ENCODE peak calls at places on chromosomes 13 and 19, in nine cellular contexts. I is breast epithelium, Q is heart left ventricle, K is IMR-90, T is A549, S is adrenal gland, N is tibial nerve, Z is HepG2, O is Peyer's patch. D is an unnamed sample.

GRCh38 chr13:33351324-33351723 is 65.8 kb upstream of the STARD13 start:
- DNase-seq in I (no peak), Q (no peak), K (peak), T (no peak), S (no peak), N (no peak), Z (no peak), O (no peak), D (no peak)

GRCh38 chr19:39110263-39110967 is 15.2 kb upstream of the PAK4 start:
- DNase-seq in I (peak), Q (peak), K (no peak), T (peak), S (peak), N (peak), Z (peak), O (peak), D (peak)

GRCh38 chr19:3359850-3360493 is 6.4 kb upstream of the NFIC start:
- DNase-seq in I (no peak), Q (no peak), K (no peak), T (no peak), S (no peak), N (no peak), Z (no peak), O (no peak), D (peak)

GRCh38 chr13:33490461-33491327 is 205.1 kb upstream of the STARD13 start:
- DNase-seq in I (no peak), Q (no peak), K (no peak), T (no peak), S (no peak), N (no peak), Z (no peak), O (no peak), D (no peak)

GRCh38 chr19:16160943-16161560 is 12.3 kb downstream of the CIB3 start:
- DNase-seq in I (no peak), Q (no peak), K (peak), T (peak), S (peak), N (no peak), Z (peak), O (no peak), D (peak)

GRCh38 chr13:106496072-106496997 is 39.1 kb downstream of the EFNB2 start:
- DNase-seq in I (no peak), Q (peak), K (no peak), T (no peak), S (no peak), N (no peak), Z (no peak), O (no peak), D (no peak)

GRCh38 chr13:43946281-43946680 is 66.6 kb downstream of the LACC1 start:
- DNase-seq in I (no peak), Q (no peak), K (no peak), T (no peak), S (no peak), N (no peak), Z (no peak), O (no peak), D (no peak)

GRCh38 chr13:113551081-113552000 is 33.2 kb upstream of the TFDP1 start:
- DNase-seq in I (peak), Q (no peak), K (no peak), T (no peak), S (no peak), N (no peak), Z (no peak), O (no peak), D (no peak)

GRCh38 chr19:14218615-14219330 is 12.8 kb upstream of the ADGRL1 start:
- DNase-seq in I (no peak), Q (no peak), K (no peak), T (no peak), S (no peak), N (no peak), Z (no peak), O (no peak), D (no peak)

GRCh38 chr13:98581971-98582702 is 5.2 kb upstream of the STK24 start:
- DNase-seq in I (no peak), Q (no peak), K (peak), T (no peak), S (no peak), N (no peak), Z (no peak), O (no peak), D (no peak)

GRCh38 chr13:46289260-46289955 is 77.7 kb downstream of the LRRC63 start:
- DNase-seq in I (no peak), Q (no peak), K (no peak), T (no peak), S (no peak), N (no peak), Z (no peak), O (no peak), D (no peak)

GRCh38 chr19:10193666-10194499 is 870 bp downstream of the DNMT1 start:
- DNase-seq in I (no peak), Q (no peak), K (peak), T (peak), S (no peak), N (no peak), Z (peak), O (peak), D (peak)

GRCh38 chr19:19661675-19662251 is 1.7 kb downstream of the ATP13A1 start:
- DNase-seq in I (no peak), Q (no peak), K (no peak), T (no peak), S (no peak), N (no peak), Z (peak), O (peak), D (peak)

DNA sequence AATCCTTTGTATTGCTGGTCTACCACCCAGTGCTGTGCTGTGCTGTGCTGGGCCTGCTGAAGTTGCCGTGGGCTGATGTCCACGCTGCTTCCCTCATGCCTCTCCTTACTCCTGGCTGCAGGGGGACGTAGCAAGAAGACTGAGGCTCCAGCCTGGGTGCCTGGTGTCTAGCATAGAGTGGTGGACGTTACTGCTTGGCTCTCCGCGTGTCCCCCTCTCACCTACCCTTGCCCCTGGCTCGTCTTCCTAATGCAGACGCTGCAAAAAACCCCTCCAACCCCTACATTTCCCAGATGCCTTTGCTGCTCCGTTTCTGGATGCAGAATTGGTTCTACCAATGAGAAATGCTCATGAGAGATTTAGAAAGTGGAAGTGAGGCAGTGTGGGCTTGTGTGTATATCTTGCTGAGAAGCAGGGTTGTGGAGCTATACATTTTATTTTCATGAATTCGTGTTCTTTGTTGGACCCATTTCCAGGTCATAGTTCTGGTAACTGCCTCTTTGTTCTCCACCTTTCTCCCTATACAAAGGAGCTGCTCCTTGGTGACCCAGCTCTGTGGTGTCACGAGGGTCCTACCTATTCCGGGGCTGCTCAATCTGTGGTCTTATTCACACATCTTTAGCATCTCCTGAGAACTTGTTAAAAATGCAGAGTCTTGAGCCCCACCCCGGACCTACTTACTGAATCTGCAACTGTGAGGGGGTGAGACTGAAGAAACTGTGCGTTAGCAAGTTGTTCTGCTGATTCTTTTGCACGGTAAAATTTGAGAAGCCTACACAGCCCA is 7.9 kb upstream of the DENND1C start:
- DNase-seq in I (no peak), Q (no peak), K (no peak), T (no peak), S (no peak), N (no peak), Z (no peak), O (no peak), D (no peak)
- H3K4me3 ChIP-seq in I (no peak), Q (no peak), K (no peak), T (no peak), S (no peak), N (no peak), Z (no peak), O (no peak), D (no peak)

DNA sequence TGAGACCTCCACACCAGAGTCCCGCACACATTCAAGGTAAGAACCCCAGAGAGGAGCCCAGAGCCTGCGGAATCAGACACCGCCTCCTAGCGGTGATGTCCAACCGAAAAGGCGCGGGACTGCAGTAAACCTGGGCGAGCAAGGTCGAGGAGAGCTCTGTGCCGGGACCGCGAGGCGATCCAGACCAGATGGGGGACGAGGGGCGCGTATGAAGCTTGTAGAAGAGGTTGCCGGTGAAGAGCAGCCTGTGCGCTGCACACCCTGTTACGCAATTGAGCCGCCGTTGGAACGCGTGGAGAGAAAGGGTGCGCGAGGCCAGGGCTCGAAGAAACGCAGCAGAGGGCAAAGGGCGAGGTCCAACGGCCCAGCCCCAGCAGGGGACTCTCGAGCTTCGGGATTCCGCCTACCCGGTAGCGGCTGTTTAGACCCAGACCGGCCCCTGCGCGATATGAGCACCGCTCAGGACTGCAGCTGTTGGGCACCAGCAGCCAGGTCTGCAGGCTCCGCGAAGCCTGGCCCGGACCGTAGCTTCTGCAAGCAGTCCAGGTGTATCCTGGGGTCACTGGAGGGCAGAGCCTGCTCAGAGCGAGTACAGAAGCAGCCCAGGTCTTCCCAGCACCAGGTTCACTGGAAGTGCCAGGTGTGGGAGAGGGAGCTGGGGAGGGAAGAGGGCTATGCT is 65.9 kb upstream of the ZNF599 start:
- DNase-seq in I (no peak), Q (no peak), K (no peak), T (no peak), S (peak), N (no peak), Z (peak), O (no peak), D (peak)
- TF ChIP-seq CTCF in I (no peak), Q (no peak), K (no peak), T (peak), S (no peak), N (no peak), Z (peak), O (no peak), D (no peak)

DNA sequence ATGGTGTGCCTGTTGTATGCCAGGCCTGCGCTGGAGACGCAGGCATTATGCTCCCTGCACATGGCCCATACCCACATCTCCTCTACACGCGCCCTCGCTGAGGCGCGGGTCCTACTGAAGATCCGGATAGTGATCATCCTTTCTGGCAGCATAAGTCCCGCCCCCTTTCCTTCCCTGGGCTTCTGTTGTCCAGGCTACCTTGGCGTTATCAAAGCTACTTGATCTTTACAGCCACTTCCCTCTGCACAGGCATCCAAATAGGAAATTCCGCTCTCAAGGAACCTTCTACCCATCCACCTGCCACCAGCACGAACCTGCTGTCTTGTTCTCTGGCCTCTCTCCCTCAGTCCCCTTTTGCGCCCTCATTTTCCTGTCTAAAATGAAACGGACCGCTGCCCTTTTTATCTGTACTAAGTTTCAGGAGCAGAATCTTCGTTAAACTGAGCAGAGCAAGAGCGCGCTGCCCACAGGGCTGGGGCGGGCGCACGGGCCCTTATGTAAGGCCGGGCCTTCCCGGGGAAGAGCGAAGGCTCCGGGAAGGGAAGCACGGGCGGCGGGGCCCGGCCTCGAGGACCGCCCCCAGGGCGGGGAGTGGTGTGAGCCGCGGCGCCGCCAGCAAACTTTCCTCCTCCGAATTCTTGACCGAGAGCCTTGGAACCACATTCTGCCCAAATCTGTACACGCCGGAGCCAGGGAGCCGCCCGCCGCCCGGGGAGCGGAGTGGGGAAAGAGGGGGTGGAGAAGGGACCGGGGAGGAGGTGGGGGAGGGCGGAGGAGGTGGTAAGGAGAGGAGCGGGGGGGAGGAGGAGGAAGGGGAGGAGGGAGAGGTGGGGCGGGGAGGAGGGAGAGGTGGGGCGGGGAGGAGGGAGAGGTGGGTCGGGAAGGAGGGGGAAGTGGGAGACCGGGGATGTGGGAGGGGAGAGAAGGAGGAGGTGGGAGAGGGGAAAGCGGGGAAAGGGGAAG is 919 bp upstream of the UBE2L5 start:
- DNase-seq in I (peak), Q (peak), K (peak), T (peak), S (peak), N (peak), Z (no peak), O (peak), D (peak)
- TF ChIP-seq POLR2A in I (peak), Q (no peak), K (no peak), T (peak), S (peak), N (peak), Z (no peak), O (peak), D (no peak)

DNA sequence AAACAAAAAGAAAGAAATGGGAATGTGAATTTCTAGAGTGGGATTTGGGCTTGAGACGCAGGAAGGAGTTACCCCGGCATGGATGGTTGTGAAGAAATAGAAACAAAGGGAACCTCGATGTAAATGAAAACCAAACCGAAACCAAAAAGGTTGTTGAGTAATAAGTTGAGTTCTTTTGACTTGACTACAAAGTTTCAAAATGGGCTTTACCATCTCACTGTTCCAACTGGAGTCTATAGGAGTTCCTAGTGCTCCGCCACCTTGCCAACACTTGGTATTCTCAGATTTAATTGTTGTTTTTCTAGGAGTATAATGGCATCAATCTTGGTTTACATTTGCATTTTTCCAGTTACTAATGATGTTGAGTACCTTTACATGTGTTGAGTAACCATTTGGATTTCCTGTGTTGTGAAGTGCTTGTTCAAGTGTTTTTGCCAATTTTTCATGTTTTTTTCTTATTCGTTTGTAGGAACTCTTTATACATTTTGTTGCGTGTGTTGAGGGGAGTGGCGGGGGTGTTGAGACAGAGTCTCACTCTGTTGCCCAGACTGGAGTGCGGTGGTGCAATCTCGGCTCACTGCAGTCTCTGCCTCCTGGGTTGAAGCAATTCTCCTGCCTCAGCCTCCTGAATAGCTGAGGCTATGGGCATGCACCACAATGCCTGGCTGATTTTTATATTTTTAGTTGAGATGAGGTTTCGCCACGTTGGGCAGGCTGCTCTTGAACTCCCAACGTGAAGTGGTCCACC is 9.2 kb downstream of the UBE2S start:
- DNase-seq in I (no peak), Q (no peak), K (no peak), T (no peak), S (no peak), N (no peak), Z (no peak), O (no peak), D (no peak)
- H3K4me3 ChIP-seq in I (no peak), Q (no peak), K (no peak), T (no peak), S (no peak), N (no peak), Z (no peak), O (no peak), D (no peak)

GRCh38 chr19:46579286-46579944 is 21.7 kb upstream of the CALM3 start:
- DNase-seq in I (no peak), Q (no peak), K (no peak), T (peak), S (no peak), N (no peak), Z (no peak), O (no peak), D (no peak)

GRCh38 chr19:46574533-46574932 is 26.6 kb upstream of the CALM3 start:
- DNase-seq in I (no peak), Q (no peak), K (no peak), T (no peak), S (no peak), N (no peak), Z (no peak), O (no peak), D (no peak)

GRCh38 chr19:46578450-46578849 is 22.7 kb upstream of the CALM3 start:
- DNase-seq in I (no peak), Q (no peak), K (no peak), T (no peak), S (no peak), N (no peak), Z (no peak), O (no peak), D (no peak)

GRCh38 chr19:46585539-46585938 is 15.6 kb upstream of the CALM3 start:
- DNase-seq in I (no peak), Q (no peak), K (no peak), T (no peak), S (no peak), N (no peak), Z (no peak), O (no peak), D (no peak)

GRCh38 chr19:46580247-46580646 is 20.9 kb upstream of the CALM3 start:
- DNase-seq in I (no peak), Q (no peak), K (no peak), T (no peak), S (no peak), N (no peak), Z (no peak), O (no peak), D (no peak)
- TF ChIP-seq CTCF in I (no peak), Q (no peak), K (no peak), T (no peak), S (no peak), N (no peak), Z (no peak), O (no peak), D (no peak)

GRCh38 chr19:41431426-41432386 is 4.5 kb upstream of the B3GNT8 start:
- DNase-seq in I (no peak), Q (peak), K (peak), T (no peak), S (peak), N (no peak), Z (peak), O (no peak), D (peak)
- TF ChIP-seq POLR2A in I (no peak), Q (no peak), K (no peak), T (no peak), S (peak), N (no peak), Z (peak), O (no peak), D (no peak)

GRCh38 chr19:29667941-29668340 is 2.7 kb downstream of the PLEKHF1 start:
- DNase-seq in I (no peak), Q (no peak), K (no peak), T (no peak), S (no peak), N (no peak), Z (no peak), O (peak), D (no peak)

GRCh38 chr19:29665215-29665825 is at the start of gene PLEKHF1:
- DNase-seq in I (peak), Q (peak), K (peak), T (peak), S (peak), N (peak), Z (peak), O (peak), D (peak)

GRCh38 chr19:29665826-29666633 is 769 bp downstream of the PLEKHF1 start:
- DNase-seq in I (no peak), Q (peak), K (peak), T (no peak), S (peak), N (no peak), Z (no peak), O (no peak), D (no peak)

GRCh38 chr19:29667390-29667783 is 2.1 kb downstream of the PLEKHF1 start:
- DNase-seq in I (no peak), Q (no peak), K (no peak), T (no peak), S (no peak), N (no peak), Z (no peak), O (no peak), D (no peak)

GRCh38 chr19:29666634-29667389 is 1.6 kb downstream of the PLEKHF1 start:
- DNase-seq in I (peak), Q (peak), K (peak), T (no peak), S (peak), N (peak), Z (peak), O (no peak), D (no peak)
- H3K4me3 ChIP-seq in I (peak), Q (peak), K (peak), T (no peak), S (no peak), N (peak), Z (peak), O (peak), D (no peak)

DNA sequence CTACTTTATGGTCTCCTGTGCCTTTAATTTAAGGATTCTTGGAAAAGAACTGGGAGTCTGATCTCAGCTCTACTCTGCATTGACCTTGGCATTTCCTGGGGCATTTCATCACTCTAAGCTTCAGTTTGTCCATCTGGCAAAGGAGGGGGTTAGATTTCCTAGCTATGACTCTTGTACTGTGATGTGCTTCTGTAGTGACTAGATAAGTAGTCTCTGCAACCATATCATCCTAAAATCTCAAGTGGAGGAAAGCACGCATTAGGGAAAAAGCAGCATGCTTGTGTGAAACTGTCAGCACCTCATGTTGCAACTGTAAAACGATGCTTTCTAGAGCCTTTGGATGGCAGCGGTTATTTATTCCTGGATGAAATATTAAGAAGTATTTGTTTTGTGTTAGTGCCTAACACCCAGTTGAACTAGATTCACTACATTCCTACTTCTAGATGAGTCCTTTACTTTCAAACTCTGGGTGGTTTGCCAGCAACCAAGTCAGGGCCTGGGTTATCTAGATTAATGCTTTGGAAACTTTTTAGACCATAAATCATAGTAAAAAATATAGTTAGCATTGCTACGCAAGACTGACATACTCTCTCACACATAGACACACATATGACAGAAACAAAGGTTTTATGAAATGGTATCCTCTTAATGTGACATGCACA is 6.8 kb downstream of the WDFY2 start:
- DNase-seq in I (no peak), Q (peak), K (peak), T (peak), S (peak), N (no peak), Z (peak), O (no peak), D (peak)
- TF ChIP-seq CTCF in I (no peak), Q (no peak), K (peak), T (no peak), S (no peak), N (no peak), Z (no peak), O (no peak), D (no peak)